ENCODE peak calls at places on chromosomes 4 and X, in six cellular contexts. M is upper lobe of right lung, U is astrocyte of the spinal cord, H is H1, V is body of pancreas, I is HepG2. Y is an unnamed sample.

GRCh38 chrX:16512401-16512776 is 137.6 kb upstream of the S100G start:
- DNase-seq in M (no peak), U (no peak), H (no peak), V (no peak), I (peak; percentile 6), Y (no peak)

GRCh38 chr4:165079476-165079875 is 25.8 kb downstream of the TRIM75 start:
- DNase-seq in M (no peak), U (peak; percentile 46), H (no peak), V (peak; percentile 33), I (no peak), Y (peak; percentile 16)

GRCh38 chr4:109164011-109164410 is 138.4 kb downstream of the COL25A1 start:
- DNase-seq in M (no peak), U (no peak), H (no peak), V (no peak), I (peak; percentile 2), Y (no peak)

GRCh38 chr4:121726642-121727268 is 30.0 kb upstream of the ANXA5 start:
- DNase-seq in M (no peak), U (peak; percentile 82), H (no peak), V (no peak), I (peak; percentile 64), Y (peak; percentile 66)

GRCh38 chr4:104263100-104263499 is 231.6 kb downstream of the CXXC4 start:
- DNase-seq in M (no peak), U (no peak), H (no peak), V (no peak), I (no peak), Y (no peak)

GRCh38 chr4:176443117-176443516 is 123.4 kb downstream of the SPCS3 start:
- DNase-seq in M (no peak), U (peak; percentile 93), H (no peak), V (no peak), I (no peak), Y (peak; percentile 87)

GRCh38 chr4:182869697-182870096 is 47.5 kb downstream of the DCTD start:
- DNase-seq in M (no peak), U (no peak), H (no peak), V (no peak), I (no peak), Y (no peak)

GRCh38 chr4:168811793-168812651 is 198.0 kb downstream of the CBR4 start:
- DNase-seq in M (no peak), U (peak; percentile 81), H (no peak), V (no peak), I (no peak), Y (no peak)

GRCh38 chr4:87030124-87030523 is 95.3 kb downstream of the AFF1 start:
- DNase-seq in M (no peak), U (no peak), H (no peak), V (no peak), I (no peak), Y (no peak)

GRCh38 chr4:87029356-87029755 is 94.5 kb downstream of the AFF1 start:
- DNase-seq in M (no peak), U (no peak), H (no peak), V (peak; percentile 39), I (no peak), Y (no peak)

GRCh38 chr4:87032884-87033533 is 98.2 kb downstream of the AFF1 start:
- DNase-seq in M (no peak), U (peak; percentile 83), H (no peak), V (no peak), I (peak; percentile 69), Y (peak; percentile 80)

GRCh38 chr4:87031946-87032345 is 97.1 kb downstream of the AFF1 start:
- DNase-seq in M (no peak), U (no peak), H (no peak), V (no peak), I (no peak), Y (no peak)

GRCh38 chr4:87030606-87031441 is 96.0 kb downstream of the AFF1 start:
- DNase-seq in M (no peak), U (no peak), H (no peak), V (no peak), I (no peak), Y (no peak)
- H3K4me3 ChIP-seq in M (no peak overlapping the region), U (no peak overlapping the region), H (peak overlapping the region; percentile 16), V (no peak overlapping the region), I (no peak overlapping the region), Y (no peak overlapping the region)

DNA sequence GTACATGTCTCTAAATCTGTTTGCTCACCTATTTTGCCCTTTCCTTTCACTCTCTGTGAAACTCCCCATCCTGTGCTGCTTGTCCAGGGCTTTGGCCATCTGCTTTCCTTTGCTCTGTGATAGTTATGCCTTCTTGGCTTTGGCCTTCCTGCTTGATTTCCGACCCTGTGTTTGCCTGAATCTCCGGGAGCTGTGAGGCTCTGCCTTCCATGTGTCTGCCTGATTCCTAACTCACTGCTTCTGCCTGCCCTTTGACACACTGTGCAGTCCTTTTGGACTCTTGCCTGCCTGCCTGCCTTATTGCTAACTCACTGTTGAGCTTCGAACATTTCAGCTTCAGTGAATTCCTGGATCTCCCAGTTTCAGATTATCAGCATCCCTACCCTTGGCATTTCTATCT is 143.1 kb downstream of the C4orf33 start:
- DNase-seq in M (no peak), U (peak; percentile 34), H (no peak), V (peak; percentile 17), I (no peak), Y (no peak)
- TF ChIP-seq CTCF in M (no peak), U (no peak), H (no peak), V (no peak), I (no peak), Y (no peak)

GRCh38 chr4:133995243-133995960 is 206.2 kb downstream of the PABPC4L start:
- DNase-seq in M (no peak), U (no peak), H (no peak), V (no peak), I (no peak), Y (no peak)
- H3K4me3 ChIP-seq in M (no peak overlapping the region), U (no peak overlapping the region), H (no peak overlapping the region), V (no peak overlapping the region), I (no peak overlapping the region), Y (no peak overlapping the region)

DNA sequence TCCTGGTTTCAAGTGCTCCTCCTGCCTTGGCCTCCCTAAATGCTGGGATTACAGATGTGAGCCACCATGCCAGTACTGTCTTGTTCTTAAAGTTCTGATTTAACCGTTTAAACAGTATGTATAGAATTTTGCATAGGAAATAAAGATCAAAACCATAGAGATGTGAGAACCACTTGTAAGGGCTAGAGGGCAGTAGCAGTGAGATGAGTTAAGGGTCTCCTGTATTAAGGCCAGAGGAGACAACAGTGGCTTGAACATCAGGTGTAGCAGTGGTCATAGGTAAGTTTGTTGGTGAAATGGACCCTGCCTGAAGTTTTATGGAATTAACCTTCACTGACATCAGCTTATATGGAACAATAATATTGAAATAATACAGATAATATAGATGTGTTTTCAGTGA is 155.7 kb downstream of the SLC4A4 start:
- DNase-seq in M (no peak), U (no peak), H (no peak), V (no peak), I (no peak), Y (no peak)
- TF ChIP-seq CTCF in M (no peak), U (no peak), H (peak; percentile 29), V (no peak), I (no peak), Y (no peak)

DNA sequence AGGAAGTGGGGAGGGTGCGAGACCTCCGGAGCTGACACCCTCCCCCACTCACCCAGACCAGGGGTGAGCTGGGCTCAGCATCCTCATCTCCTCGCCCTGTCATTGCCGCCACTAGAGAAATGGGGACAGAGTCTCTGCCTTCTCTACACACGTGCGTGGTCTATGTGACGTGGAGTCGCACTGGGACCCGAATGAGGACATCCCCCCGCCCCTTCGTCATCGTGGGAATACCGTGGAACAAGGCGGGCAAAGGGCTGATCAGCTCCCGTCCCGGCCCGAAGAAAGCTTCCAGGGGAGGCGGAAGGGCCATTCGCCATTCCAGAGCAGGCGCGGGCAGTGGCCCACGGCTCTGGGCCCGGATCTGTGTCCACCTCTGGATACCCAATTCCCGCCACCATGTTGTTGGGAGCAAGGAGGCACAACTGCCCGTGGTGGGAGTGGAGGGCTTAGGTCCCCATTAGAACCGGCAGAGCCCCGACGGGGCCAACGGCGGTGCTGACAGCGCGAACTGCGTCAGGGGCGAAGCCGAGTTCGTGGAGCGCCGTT is 12.0 kb downstream of the HMX1 start:
- DNase-seq in M (no peak), U (no peak), H (peak; percentile 59), V (no peak), I (no peak), Y (no peak)
- H3K4me3 ChIP-seq in M (no peak overlapping the region), U (no peak overlapping the region), H (no peak overlapping the region), V (no peak overlapping the region), I (no peak overlapping the region), Y (no peak overlapping the region)

Y was measured in astrocyte of the cerebellum.